ENCODE peak calls at places on chromosomes 6 and 20, in ten cellular contexts. W, R, C, F, V, G, L, X, U and Z are unnamed samples.

GRCh38 chr6:137043710-137044365 is 927 bp downstream of the IL20RA start:
- DNase-seq in X (peak; percentile 28), V (no peak), F (peak; percentile 3), L (peak; percentile 28), C (peak; percentile 49), W (no peak), R (peak; percentile 35), G (no peak), U (peak; percentile 45), Z (no peak)

GRCh38 chr6:115972679-115973078 is 88.0 kb downstream of the FRK start:
- DNase-seq in C (no peak), G (no peak), L (no peak), R (no peak), U (no peak), W (no peak), X (no peak), F (no peak), V (no peak), Z (no peak)

GRCh38 chr6:56475736-56476457 is 166.8 kb downstream of the DST start:
- DNase-seq in X (peak; percentile 71), W (no peak), G (peak; percentile 33), V (no peak), C (peak; percentile 58), L (peak; percentile 51), U (peak; percentile 53), R (no peak), F (no peak), Z (no peak)

GRCh38 chr20:54067606-54068174 is 2.7 kb downstream of the BCAS1 start:
- DNase-seq in X (no peak), R (no peak), W (no peak), C (peak; percentile 94), G (peak; percentile 71), V (peak; percentile 39), L (no peak), F (peak; percentile 95), U (peak; percentile 36), Z (no peak)

GRCh38 chr20:4449977-4450715 is 271.6 kb upstream of the PRND start:
- DNase-seq in V (no peak), R (no peak), X (peak; percentile 71), F (peak; percentile 21), U (no peak), L (no peak), G (no peak), C (no peak), W (no peak), Z (no peak)

GRCh38 chr6:111715321-111715720 is 109.6 kb upstream of the TRAF3IP2 start:
- DNase-seq in L (no peak), G (no peak), F (no peak), W (no peak), R (no peak), U (peak; percentile 72), X (no peak), C (no peak), V (no peak), Z (no peak)

GRCh38 chr20:3080939-3081388 is 3.6 kb downstream of the AVP start:
- DNase-seq in L (no peak), V (no peak), C (no peak), U (peak; percentile 28), W (no peak), F (no peak), X (peak; percentile 18), G (peak; percentile 89), R (no peak), Z (no peak)

GRCh38 chr6:162940426-162940825 is 212.7 kb downstream of the PACRG start:
- DNase-seq in X (peak; percentile 5), R (no peak), G (no peak), V (no peak), C (no peak), L (no peak), W (no peak), U (no peak), F (no peak), Z (no peak)

GRCh38 chr6:145214570-145214969 is 520.8 kb downstream of the EPM2A start:
- DNase-seq in V (no peak), W (no peak), R (no peak), U (no peak), C (no peak), G (no peak), F (no peak), L (no peak), X (peak; percentile 39), Z (no peak)

GRCh38 chr6:162123797-162124196 is 603.8 kb downstream of the PRKN start:
- DNase-seq in C (no peak), L (no peak), F (peak; percentile 2), U (no peak), V (no peak), G (no peak), X (no peak), R (no peak), W (no peak), Z (no peak)

GRCh38 chr20:46652699-46653098 is 1.4 kb upstream of the SLC13A3 start:
- DNase-seq in G (no peak), X (peak; percentile 37), W (no peak), C (no peak), R (no peak), L (no peak), U (no peak), F (no peak), V (no peak), Z (no peak)

GRCh38 chr6:166747644-166748595 is 120.9 kb upstream of the RPS6KA2 start:
- DNase-seq in C (no peak), R (no peak), V (no peak), U (no peak), F (no peak), L (no peak), X (no peak), W (no peak), G (no peak), Z (no peak)

GRCh38 chr20:45470262-45470931 is 844 bp downstream of the WFDC2 start:
- DNase-seq in C (peak; percentile 67), G (peak; percentile 37), L (no peak), V (no peak), U (peak; percentile 94), X (no peak), R (no peak), W (peak; percentile 87), F (no peak), Z (no peak)

GRCh38 chr6:118525913-118526490 is 22.1 kb upstream of the PLN start:
- DNase-seq in F (no peak), C (no peak), L (no peak), X (no peak), G (no peak), W (no peak), U (no peak), R (no peak), V (no peak), Z (no peak)

GRCh38 chr20:32580194-32580593 is 4.9 kb downstream of the NOL4L start:
- DNase-seq in R (no peak), F (no peak), G (no peak), W (no peak), L (no peak), U (no peak), V (no peak), X (no peak), C (no peak), Z (no peak)

GRCh38 chr20:32580970-32581838 is 3.9 kb downstream of the NOL4L start:
- DNase-seq in F (no peak), W (no peak), X (no peak), G (no peak), C (no peak), V (peak; percentile 78), R (no peak), L (no peak), U (no peak), Z (no peak)

GRCh38 chr20:32581839-32582658 is 3.1 kb downstream of the NOL4L start:
- DNase-seq in V (no peak), F (no peak), U (peak; percentile 8), R (no peak), X (no peak), W (no peak), L (no peak), C (no peak), G (no peak), Z (no peak)

GRCh38 chr20:32578840-32579239 is 6.3 kb downstream of the NOL4L start:
- DNase-seq in W (no peak), X (no peak), L (no peak), F (no peak), U (no peak), G (no peak), R (no peak), C (no peak), V (no peak), Z (no peak)

DNA sequence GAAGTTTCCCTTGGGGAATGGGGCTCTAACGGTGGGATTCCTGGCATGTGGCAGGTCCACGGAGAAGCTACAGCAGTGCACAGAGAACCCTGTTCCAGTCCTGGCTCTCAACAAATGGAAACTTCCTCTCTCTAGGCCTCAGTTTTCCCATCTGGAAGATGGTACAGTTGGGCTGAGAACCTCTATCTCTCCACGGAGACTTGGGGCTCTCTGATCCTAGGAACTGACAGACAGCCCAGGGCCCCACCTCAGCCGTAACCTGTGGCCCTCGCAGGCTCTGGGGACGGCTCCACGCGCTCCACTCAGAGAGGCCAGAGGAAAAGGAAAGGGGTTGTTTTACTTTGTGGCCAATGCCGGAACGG is 4.5 kb downstream of the NOL4L start:
- DNase-seq in W (no peak), C (no peak), X (no peak), U (no peak), V (no peak), F (no peak), G (no peak), L (no peak), R (no peak), Z (no peak)
- H3K27ac ChIP-seq in W (no peak overlapping the region), C (no peak overlapping the region), X (no peak overlapping the region), U (no peak overlapping the region), V (peak overlapping the region; percentile 71), F (no peak overlapping the region), G (no peak overlapping the region), L (no peak overlapping the region), R (no peak overlapping the region), Z (no peak overlapping the region)

GRCh38 chr6:43678341-43678740 is 9.2 kb downstream of the MRPS18A start:
- DNase-seq in U (no peak), X (no peak), F (no peak), V (no peak), W (no peak), L (no peak), C (no peak), G (no peak), R (no peak), Z (no peak)
- TF ChIP-seq POLR2A in U (no peak), X (no peak), F (no peak), V (no peak), W (no peak), L (no peak), C (no peak), G (no peak), R (no peak), Z (no peak)

DNA sequence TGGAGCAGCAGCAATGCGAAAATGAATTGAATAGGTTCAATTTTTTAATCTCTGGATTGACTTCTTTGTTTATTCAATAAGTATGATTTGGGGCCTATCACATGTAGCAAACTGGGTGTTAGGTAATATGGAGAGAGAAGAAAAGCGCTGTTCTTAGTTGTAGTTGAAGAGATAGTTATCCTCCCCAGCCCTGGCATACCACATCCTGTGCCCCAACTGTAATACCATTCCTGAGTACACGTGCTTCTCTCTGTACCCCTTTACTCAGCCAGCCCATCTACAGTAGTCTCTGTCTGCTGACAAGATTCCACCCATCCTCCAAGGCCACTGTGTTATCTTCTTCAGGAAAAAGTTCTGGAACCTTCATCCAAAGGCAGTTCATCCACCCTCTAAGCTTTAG is 117.0 kb upstream of the SUPT3H start:
- DNase-seq in X (no peak), V (no peak), L (no peak), U (no peak), R (no peak), C (no peak), W (no peak), F (no peak), G (no peak), Z (no peak)
- TF ChIP-seq CTCF in X (no peak), V (no peak), L (no peak), U (no peak), R (no peak), C (no peak), W (no peak), F (no peak), G (no peak), Z (no peak)

GRCh38 chr6:28682542-28682941 is 156.9 kb downstream of the GPX5 start:
- DNase-seq in L (no peak), F (no peak), G (no peak), V (no peak), U (no peak), C (no peak), R (no peak), W (no peak), X (no peak), Z (no peak)
- H3K27ac ChIP-seq in L (no peak overlapping the region), F (no peak overlapping the region), G (no peak overlapping the region), V (peak overlapping the region; percentile 43), U (no peak overlapping the region), C (no peak overlapping the region), R (no peak overlapping the region), W (no peak overlapping the region), X (no peak overlapping the region), Z (no peak overlapping the region)